ENCODE peak calls at places on chromosomes 11 and 22, in four cellular contexts. T is K562, X is H1, P is GM12892. C is an unnamed sample.

GRCh38 chr22:48567213-48567975 is 1260.3 kb downstream of the BRD1 start:
- DNase-seq in T (no peak), X (no peak), P (no peak), C (no peak)

GRCh38 chr11:19660076-19660475 is 52.6 kb upstream of the NAV2 start:
- DNase-seq in T (peak; percentile 61), X (no peak), P (peak; percentile 43), C (peak; percentile 40)

GRCh38 chr11:94417386-94417987 is 16.3 kb upstream of the GPR83 start:
- DNase-seq in T (peak; percentile 22), X (no peak), P (no peak), C (no peak)

GRCh38 chr22:27925331-27925730 is 6.3 kb upstream of the PITPNB start:
- DNase-seq in T (no peak), X (no peak), P (no peak), C (no peak)

GRCh38 chr22:42299586-42300285 is 29.3 kb upstream of the TCF20 start:
- DNase-seq in T (peak; percentile 63), X (no peak), P (no peak), C (no peak)

GRCh38 chr22:38758276-38758945 is 2.6 kb upstream of the SUN2 start:
- DNase-seq in T (peak; percentile 20), X (no peak), P (no peak), C (no peak)

GRCh38 chr22:36979511-36979910 is 39.7 kb downstream of the TST start:
- DNase-seq in T (no peak), X (no peak), P (no peak), C (no peak)

GRCh38 chr11:889686-890475 is 20.7 kb downstream of the CHID1 start:
- DNase-seq in T (no peak), X (no peak), P (no peak), C (no peak)

GRCh38 chr22:40463017-40463631 is 92.7 kb downstream of the SGSM3 start:
- DNase-seq in T (peak; percentile 59), X (no peak), P (no peak), C (no peak)

GRCh38 chr22:32518848-32519247 is 44.2 kb downstream of the FBXO7 start:
- DNase-seq in T (peak; percentile 42), X (no peak), P (no peak), C (no peak)

GRCh38 chr22:50525104-50525958 is at the start of gene SCO2:
- DNase-seq in T (peak; percentile 95), X (peak; percentile 89), P (peak; percentile 98), C (peak; percentile 99)
- TF ChIP-seq POLR2A in T (peak; percentile 88), X (no peak), P (peak; percentile 80), C (peak; percentile 74)

GRCh38 chr11:86955111-86955673 is at the start of gene FZD4:
- DNase-seq in T (peak; percentile 94), X (no peak), P (peak; percentile 68), C (peak; percentile 77)

GRCh38 chr11:86952933-86953637 is 2.1 kb downstream of the FZD4 start:
- DNase-seq in T (no peak), X (no peak), P (no peak), C (no peak)

GRCh38 chr11:86955674-86956522 is 703 bp upstream of the FZD4 start:
- DNase-seq in T (peak; percentile 83), X (no peak), P (peak; percentile 47), C (peak; percentile 53)

GRCh38 chr11:86952221-86952875 is 2.8 kb downstream of the FZD4 start:
- DNase-seq in T (no peak), X (no peak), P (no peak), C (no peak)

DNA sequence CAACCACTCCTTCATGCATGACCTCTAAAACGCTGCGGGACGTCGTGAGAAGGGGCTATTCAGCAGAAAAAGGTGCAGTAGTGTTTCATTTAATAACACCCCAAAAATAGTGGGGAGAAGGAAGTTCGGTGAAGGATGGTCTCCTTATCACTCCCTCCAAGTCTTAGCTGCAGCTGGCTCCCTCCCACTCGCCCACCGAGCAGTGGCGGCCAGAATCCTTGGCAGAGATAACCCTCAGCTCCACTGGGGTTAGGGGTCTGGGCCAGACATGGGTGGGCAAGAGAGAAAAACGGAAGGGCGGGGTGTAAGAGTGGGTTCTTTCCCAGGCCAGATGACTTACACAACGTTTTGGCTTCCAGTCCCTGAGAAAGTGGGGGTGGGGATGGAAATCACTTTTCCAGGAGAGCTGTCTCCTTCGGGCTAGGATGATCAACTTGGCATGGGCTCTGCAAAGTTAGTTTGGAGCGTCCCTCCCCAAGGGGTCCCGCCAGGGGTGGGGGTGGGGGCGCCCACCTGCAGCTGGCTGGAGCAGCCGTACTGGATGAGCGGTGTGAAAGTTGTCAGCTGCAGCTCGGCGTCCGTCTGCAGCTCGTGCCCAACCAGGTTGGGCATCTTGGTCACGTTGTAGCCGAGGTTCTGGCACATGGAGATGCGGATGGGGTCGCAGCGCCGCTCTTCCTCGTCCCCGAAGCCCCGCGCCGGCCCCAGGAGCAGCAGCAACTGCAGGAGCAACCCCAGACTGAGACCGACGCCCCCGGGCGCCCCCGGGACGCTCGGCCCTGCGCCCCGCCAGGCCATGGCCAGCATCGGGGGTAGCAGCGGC is 696 bp downstream of the FZD4 start:
- DNase-seq in T (peak; percentile 32), X (no peak), P (no peak), C (peak; percentile 25)
- TF ChIP-seq TAF1 in T (no peak), X (no peak), P (no peak), C (no peak)

DNA sequence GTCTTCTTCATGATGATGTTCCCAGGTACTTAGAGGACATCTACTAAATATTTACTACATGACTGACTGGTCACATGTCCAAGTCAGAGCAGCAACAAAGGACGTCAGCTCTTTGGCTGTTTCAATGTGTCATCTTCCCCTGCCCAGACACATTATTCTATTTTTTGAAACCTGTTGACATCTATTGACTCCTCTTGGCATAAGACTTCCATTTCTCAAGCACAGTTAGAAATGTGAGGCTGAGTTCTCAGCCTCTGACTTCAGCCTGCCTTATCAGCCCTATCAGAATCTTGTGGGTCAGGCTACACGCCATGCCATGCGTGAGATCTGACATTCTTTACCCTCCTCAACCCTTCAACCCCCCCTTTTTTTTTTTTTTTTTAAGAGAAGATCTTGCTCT is 63.8 kb downstream of the SC5D start:
- DNase-seq in T (no peak), X (no peak), P (no peak), C (no peak)
- TF ChIP-seq POLR2A in T (no peak), X (no peak), P (no peak), C (no peak)

DNA sequence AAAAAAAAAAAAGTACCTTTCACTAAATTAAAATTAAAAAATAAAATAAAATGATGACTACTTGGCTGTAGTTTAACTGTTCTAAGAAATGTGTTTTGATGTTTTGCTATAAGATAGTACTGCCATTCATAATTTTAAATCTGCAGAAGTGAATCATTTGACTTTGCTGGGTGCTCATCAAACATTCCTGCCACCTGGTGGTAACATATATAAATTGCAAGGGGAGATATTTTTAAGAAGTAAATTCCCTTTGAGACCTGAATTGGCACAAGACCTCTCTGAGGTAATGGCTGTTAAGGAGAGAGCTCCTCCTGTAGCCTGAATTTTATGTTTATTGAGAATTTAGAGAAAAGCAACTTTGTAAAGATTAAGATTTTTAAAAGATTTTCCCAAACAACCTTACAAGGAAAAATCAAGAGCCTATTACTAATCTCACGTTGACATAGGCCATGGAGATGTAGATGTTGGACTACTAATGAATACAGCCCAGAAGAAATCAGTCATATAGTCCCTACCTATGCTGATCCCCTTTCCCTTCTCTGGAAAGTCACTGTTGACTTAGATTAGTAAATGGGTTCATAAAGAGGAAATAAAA is 11.9 kb upstream of the NARS2 start:
- DNase-seq in T (peak; percentile 38), X (no peak), P (no peak), C (no peak)
- TF ChIP-seq TAF1 in T (no peak), X (no peak), P (no peak), C (no peak)